ENCODE peak calls at places on chromosomes 4 and X, in seven cellular contexts. E is SK-N-SH, R is HepG2, W is HCT116, C is GM12878, I is H1, T is Panc1. Q is an unnamed sample.

GRCh38 chr4:115294717-115295116 is 181.3 kb upstream of the NDST4 start:
- DNase-seq in E (no peak), I (no peak), W (no peak), R (no peak), T (no peak), C (no peak), Q (no peak)

GRCh38 chr4:93217423-93217822 is 611.1 kb upstream of the ATOH1 start:
- DNase-seq in T (no peak), C (no peak), R (no peak), W (no peak), E (no peak), I (no peak), Q (no peak)

GRCh38 chr4:88008133-88008621 is 742 bp downstream of the PKD2 start:
- DNase-seq in R (peak; percentile 26), I (no peak), W (no peak), E (peak; percentile 81), C (no peak), T (no peak), Q (peak; percentile 17)

GRCh38 chr4:7782783-7783182 is 156.9 kb downstream of the AFAP1 start:
- DNase-seq in E (no peak), I (no peak), C (no peak), W (no peak), T (no peak), R (no peak), Q (no peak)

GRCh38 chr4:16890651-16891050 is 7.8 kb downstream of the LDB2 start:
- DNase-seq in I (no peak), T (no peak), R (no peak), E (no peak), W (no peak), C (no peak), Q (no peak)

GRCh38 chr4:112560084-112560483 is 44.1 kb upstream of the NEUROG2 start:
- DNase-seq in C (no peak), R (no peak), E (no peak), W (no peak), T (no peak), I (no peak), Q (no peak)

GRCh38 chr4:106898621-106899230 is 137.4 kb downstream of the DKK2 start:
- DNase-seq in E (peak; percentile 33), I (no peak), T (peak; percentile 2), C (no peak), R (peak; percentile 32), W (peak; percentile 51), Q (peak; percentile 39)

GRCh38 chr4:2689114-2689513 is 67.0 kb downstream of the TNIP2 start:
- DNase-seq in W (no peak), E (no peak), R (no peak), I (no peak), T (no peak), C (no peak), Q (no peak)

GRCh38 chrX:24789047-24789446 is 95.3 kb downstream of the POLA1 start:
- DNase-seq in C (no peak), T (no peak), E (no peak), R (no peak), I (no peak), W (no peak), Q (no peak)

GRCh38 chrX:133994576-133994975 is 9.2 kb upstream of the GPC3 start:
- DNase-seq in C (no peak), W (no peak), R (peak; percentile 96), I (no peak), T (no peak), E (no peak), Q (no peak)

GRCh38 chr4:6183740-6184139 is 16.6 kb downstream of the JAKMIP1 start:
- DNase-seq in E (no peak), I (no peak), W (no peak), T (no peak), R (no peak), C (peak; percentile 95), Q (no peak)

GRCh38 chr4:104966349-104967033 is 180.2 kb upstream of the TET2 start:
- DNase-seq in E (no peak), C (peak; percentile 96), I (no peak), W (no peak), T (no peak), R (no peak), Q (no peak)

GRCh38 chr4:156974264-156974663 is 2.7 kb upstream of the PDGFC start:
- DNase-seq in C (no peak), T (no peak), I (no peak), E (no peak), W (no peak), R (no peak), Q (no peak)

GRCh38 chr4:139978692-139979091 is 175.3 kb downstream of the MAML3 start:
- DNase-seq in T (no peak), C (peak; percentile 75), I (no peak), E (no peak), R (no peak), W (no peak), Q (no peak)

GRCh38 chr4:91228659-91229058 is 1075.1 kb upstream of the GRID2 start:
- DNase-seq in R (no peak), T (no peak), I (no peak), E (peak; percentile 9), C (no peak), W (no peak), Q (no peak)

GRCh38 chrX:16711219-16712115 is 1.0 kb downstream of the CTPS2 start:
- DNase-seq in I (no peak), E (peak; percentile 44), W (no peak), C (no peak), T (no peak), R (peak; percentile 21), Q (peak; percentile 39)

GRCh38 chr4:76375703-76376102 is 45.2 kb downstream of the CCDC158 start:
- DNase-seq in I (no peak), C (no peak), T (no peak), R (no peak), E (no peak), W (no peak), Q (no peak)

GRCh38 chr4:76377481-76377901 is 43.5 kb downstream of the CCDC158 start:
- DNase-seq in W (no peak), T (no peak), E (no peak), I (no peak), R (peak; percentile 9), C (no peak), Q (no peak)

GRCh38 chr4:76376534-76376933 is 44.4 kb downstream of the CCDC158 start:
- DNase-seq in C (no peak), T (no peak), W (no peak), I (no peak), E (no peak), R (peak; percentile 48), Q (no peak)

GRCh38 chr4:76374744-76375143 is 46.2 kb downstream of the CCDC158 start:
- DNase-seq in T (no peak), I (no peak), R (no peak), E (no peak), W (no peak), C (no peak), Q (no peak)

DNA sequence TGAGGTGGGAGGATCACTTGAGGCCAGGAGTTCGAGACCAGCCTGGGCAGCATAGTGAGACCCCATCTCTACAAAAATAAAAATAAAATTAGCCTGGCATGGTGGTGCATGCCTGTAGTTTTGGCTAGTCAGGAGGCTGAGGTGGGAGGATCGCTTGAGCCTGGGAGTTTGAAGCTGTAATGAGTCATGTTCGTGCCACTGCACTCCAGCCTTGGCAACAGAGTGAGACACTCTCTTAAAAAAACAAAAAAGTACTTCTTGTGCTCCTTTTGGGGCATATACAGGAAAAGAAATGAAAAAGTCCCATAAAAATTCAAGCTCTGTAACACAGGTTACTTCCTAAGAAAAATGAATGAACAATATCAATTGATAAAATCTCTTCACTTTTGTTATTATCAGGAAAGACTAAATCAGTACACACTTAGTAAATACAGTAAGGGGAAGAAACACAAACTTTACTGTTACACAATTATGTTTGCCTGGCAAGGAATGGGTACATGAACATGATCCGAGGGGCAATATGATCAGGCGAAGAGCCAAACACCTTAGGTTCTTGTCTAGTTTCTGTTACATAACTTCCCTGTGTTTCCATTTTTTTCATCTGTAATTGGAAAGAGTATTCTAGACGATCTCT is 46.9 kb downstream of the CCDC158 start:
- DNase-seq in E (no peak), T (no peak), C (no peak), I (no peak), W (no peak), R (no peak), Q (no peak)
- TF ChIP-seq SIN3A in E (no peak), T (no peak), C (no peak), I (no peak), W (no peak), R (no peak), Q (no peak)

GRCh38 chr4:10299601-10300000 is 157.6 kb downstream of the ZNF518B start:
- DNase-seq in E (no peak), C (no peak), W (no peak), T (no peak), I (no peak), R (no peak), Q (no peak)
- TF ChIP-seq SIN3A in E (no peak), C (no peak), W (no peak), T (no peak), I (no peak), R (no peak), Q (no peak)

GRCh38 chr4:168609369-168609768 is 112.5 kb downstream of the PALLD start:
- DNase-seq in W (no peak), E (no peak), I (no peak), T (no peak), R (no peak), C (no peak), Q (no peak)

GRCh38 chr4:168605411-168605810 is 108.6 kb downstream of the PALLD start:
- DNase-seq in C (no peak), T (no peak), R (no peak), I (no peak), W (no peak), E (no peak), Q (no peak)

GRCh38 chr4:168608771-168609170 is 111.9 kb downstream of the PALLD start:
- DNase-seq in E (no peak), W (no peak), T (no peak), R (no peak), I (no peak), C (no peak), Q (no peak)

GRCh38 chr4:168604496-168605373 is 107.9 kb downstream of the PALLD start:
- DNase-seq in R (no peak), I (no peak), W (peak; percentile 68), C (no peak), E (no peak), T (no peak), Q (no peak)

GRCh38 chr4:168607215-168607614 is 110.4 kb downstream of the PALLD start:
- DNase-seq in R (no peak), C (no peak), T (no peak), W (no peak), I (no peak), E (no peak), Q (no peak)
- TF ChIP-seq SIN3A in R (no peak), C (no peak), T (no peak), W (no peak), I (no peak), E (no peak), Q (no peak)

GRCh38 chrX:11908371-11908770 is 150.3 kb downstream of the MSL3 start:
- DNase-seq in W (no peak), I (no peak), R (peak; percentile 2), C (peak; percentile 25), T (no peak), E (peak; percentile 8), Q (peak; percentile 9)
- TF ChIP-seq SIN3A in W (no peak), I (no peak), R (no peak), C (no peak), T (no peak), E (no peak), Q (no peak)

GRCh38 chr4:80840396-80840795 is 190.1 kb upstream of the BMP3 start:
- DNase-seq in E (no peak), C (no peak), W (no peak), R (no peak), T (no peak), I (no peak), Q (no peak)
- TF ChIP-seq SIN3A in E (no peak), C (no peak), W (no peak), R (no peak), T (no peak), I (no peak), Q (no peak)